ENCODE peak calls at places on chromosomes 12 and 14, in five cellular contexts. T is NCI-H1105, C is AG09319, X is endothelial cell, V is posterior vena cava. N is an unnamed sample.

GRCh38 chr14:55711171-55711811 is 131.3 kb downstream of the KTN1 start:
- DNase-seq in T (no peak), C (no peak), X (no peak), V (no peak), N (peak; percentile 33)

GRCh38 chr12:110245278-110245868 is 35.7 kb upstream of the ATP2A2 start:
- DNase-seq in T (no peak), C (no peak), X (peak; percentile 14), V (no peak), N (peak; percentile 36)

GRCh38 chr14:74437654-74438053 is 11.6 kb upstream of the SYNDIG1L start:
- DNase-seq in T (no peak), C (no peak), X (peak; percentile 55), V (no peak), N (no peak)

GRCh38 chr14:89309670-89310177 is 107.3 kb downstream of the FOXN3 start:
- DNase-seq in T (no peak), C (no peak), X (no peak), V (no peak), N (no peak)

GRCh38 chr14:81296263-81296923 is 75.6 kb upstream of the GTF2A1 start:
- DNase-seq in T (no peak), C (no peak), X (no peak), V (no peak), N (peak; percentile 92)

GRCh38 chr12:120181991-120182631 is 12.4 kb downstream of the GCN1 start:
- DNase-seq in T (no peak), C (no peak), X (no peak), V (no peak), N (no peak)

GRCh38 chr14:102951034-102951433 is 28.6 kb downstream of the AMN start:
- DNase-seq in T (no peak), C (no peak), X (no peak), V (no peak), N (no peak)

GRCh38 chr12:116969615-116970575 is 59.1 kb downstream of the FBXW8 start:
- DNase-seq in T (peak; percentile 86), C (peak; percentile 25), X (no peak), V (no peak), N (no peak)

GRCh38 chr14:99214701-99215100 is 57.3 kb downstream of the BCL11B start:
- DNase-seq in T (no peak), C (no peak), X (no peak), V (no peak), N (no peak)

GRCh38 chr12:100123316-100124095 is 19.2 kb downstream of the BLTP3B start:
- DNase-seq in T (no peak), C (no peak), X (no peak), V (no peak), N (no peak)

GRCh38 chr12:80648866-80649265 is 58.6 kb upstream of the MYF6 start:
- DNase-seq in T (no peak), C (peak; percentile 10), X (no peak), V (no peak), N (no peak)

GRCh38 chr12:100187068-100187467 is 13.5 kb upstream of the ACTR6 start:
- DNase-seq in T (no peak), C (no peak), X (no peak), V (no peak), N (no peak)

GRCh38 chr12:52800259-52800917 is 4.5 kb upstream of the KRT3 start:
- DNase-seq in T (no peak), C (no peak), X (no peak), V (no peak), N (no peak)

GRCh38 chr12:64616221-64616620 is 5.9 kb downstream of the RASSF3 start:
- DNase-seq in T (no peak), C (no peak), X (no peak), V (no peak), N (no peak)

GRCh38 chr14:103709814-103710213 is 5.4 kb downstream of the XRCC3 start:
- DNase-seq in T (no peak), C (no peak), X (no peak), V (no peak), N (no peak)

GRCh38 chr12:114853003-114853529 is 169.1 kb upstream of the TBX3 start:
- DNase-seq in T (no peak), C (no peak), X (no peak), V (no peak), N (peak; percentile 72)

GRCh38 chr14:80988742-80989429 is 33.5 kb downstream of the TSHR start:
- DNase-seq in T (no peak), C (no peak), X (no peak), V (no peak), N (peak; percentile 54)

GRCh38 chr12:2311001-2311778 is 258.4 kb downstream of the CACNA1C start:
- DNase-seq in T (no peak), C (peak; percentile 88), X (no peak), V (no peak), N (no peak)

GRCh38 chr12:123030686-123031085 is 50.2 kb downstream of the ARL6IP4 start:
- DNase-seq in T (no peak), C (no peak), X (no peak), V (no peak), N (no peak)

GRCh38 chr14:72882047-72882446 is 11.9 kb downstream of the DPF3 start:
- DNase-seq in T (no peak), C (no peak), X (no peak), V (no peak), N (no peak)